ENCODE peak calls at places on chromosomes 16 and 17, in four cellular contexts. W, C, Q and R are unnamed samples.

GRCh38 chr17:50203086-50203485 is 1.7 kb upstream of the COL1A1 start:
- DNase-seq in W (no peak), C (no peak), Q (no peak), R (no peak)

GRCh38 chr17:4206945-4207344 is 56.8 kb downstream of the ANKFY1 start:
- DNase-seq in W (no peak), C (no peak), Q (no peak), R (no peak)

GRCh38 chr16:85912271-85912974 is 13.5 kb downstream of the IRF8 start:
- DNase-seq in W (peak; percentile 43), C (no peak), Q (no peak), R (no peak)

GRCh38 chr17:82252511-82253178 is 20.9 kb downstream of the CSNK1D start:
- DNase-seq in W (no peak), C (no peak), Q (no peak), R (no peak)

GRCh38 chr17:35743911-35744328 is 9.1 kb downstream of the GAS2L2 start:
- DNase-seq in W (no peak), C (no peak), Q (peak; percentile 26), R (peak; percentile 16)

GRCh38 chr16:69861276-69862030 is 89.7 kb upstream of the CLEC18A start:
- DNase-seq in W (peak; percentile 60), C (peak; percentile 35), Q (no peak), R (peak; percentile 81)

GRCh38 chr16:50742521-50743150 is 750 bp downstream of the CYLD start:
- DNase-seq in W (peak; percentile 46), C (no peak), Q (no peak), R (peak; percentile 24)

GRCh38 chr17:17580662-17581470 is 10.6 kb downstream of the PEMT start:
- DNase-seq in W (no peak), C (no peak), Q (no peak), R (no peak)

GRCh38 chr17:36498560-36499300 is 12.2 kb downstream of the ZNHIT3 start:
- DNase-seq in W (no peak), C (no peak), Q (no peak), R (no peak)

GRCh38 chr16:16096161-16096857 is 127.0 kb downstream of the ABCC6 start:
- DNase-seq in W (peak; percentile 39), C (no peak), Q (no peak), R (peak; percentile 85)

GRCh38 chr17:27216836-27217235 is 77.1 kb upstream of the WSB1 start:
- DNase-seq in W (no peak), C (no peak), Q (no peak), R (no peak)

GRCh38 chr17:27222515-27222914 is 71.4 kb upstream of the WSB1 start:
- DNase-seq in W (no peak), C (no peak), Q (no peak), R (no peak)

GRCh38 chr17:27218041-27218440 is 75.9 kb upstream of the WSB1 start:
- DNase-seq in W (no peak), C (no peak), Q (no peak), R (no peak)

GRCh38 chr17:27217631-27218030 is 76.3 kb upstream of the WSB1 start:
- DNase-seq in W (no peak), C (no peak), Q (no peak), R (no peak)

DNA sequence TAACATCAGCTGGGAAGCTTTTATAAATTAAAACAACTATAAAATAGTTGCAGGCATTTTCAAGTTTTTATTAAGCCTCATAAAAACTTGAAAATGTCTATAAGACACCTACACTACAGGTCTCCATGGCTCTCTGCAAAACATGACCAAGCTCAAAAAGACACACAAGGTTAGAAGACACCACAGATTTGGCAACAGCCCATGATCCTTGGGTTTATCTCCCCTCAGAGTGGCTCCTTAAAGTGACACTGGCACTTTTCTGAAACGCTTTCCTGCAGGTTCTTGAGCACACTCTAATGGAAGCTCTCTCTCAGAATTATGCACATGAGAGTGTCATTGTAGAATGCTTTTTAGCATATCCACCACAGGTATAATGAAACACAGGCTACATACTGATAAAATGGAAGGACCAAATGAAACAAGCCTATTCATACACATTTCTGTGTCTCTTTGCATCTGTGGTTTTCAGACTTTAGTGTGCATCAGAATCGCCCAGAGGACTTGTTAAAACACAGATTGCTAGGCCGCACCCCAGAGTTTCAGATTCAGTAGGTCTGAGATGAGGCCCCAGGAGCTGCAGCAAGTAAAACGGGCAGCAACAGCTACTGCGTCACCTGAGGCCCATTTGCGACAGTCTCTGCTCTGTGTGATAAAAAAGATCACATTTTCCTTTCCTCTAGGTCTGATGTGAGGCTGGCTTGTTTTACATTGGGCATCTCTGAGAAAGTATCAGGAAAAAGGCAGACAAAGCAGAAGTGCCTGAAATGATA is 75.0 kb upstream of the WSB1 start:
- DNase-seq in W (peak; percentile 38), C (no peak), Q (no peak), R (no peak)
- H3K4me3 ChIP-seq in W (no peak overlapping the region), C (no peak overlapping the region), Q (no peak overlapping the region), R (no peak overlapping the region)

GRCh38 chr17:77386502-77387192 is 245.9 kb downstream of the SEC14L1 start:
- DNase-seq in W (no peak), C (no peak), Q (no peak), R (no peak)
- H3K4me3 ChIP-seq in W (no peak overlapping the region), C (no peak overlapping the region), Q (no peak overlapping the region), R (no peak overlapping the region)

DNA sequence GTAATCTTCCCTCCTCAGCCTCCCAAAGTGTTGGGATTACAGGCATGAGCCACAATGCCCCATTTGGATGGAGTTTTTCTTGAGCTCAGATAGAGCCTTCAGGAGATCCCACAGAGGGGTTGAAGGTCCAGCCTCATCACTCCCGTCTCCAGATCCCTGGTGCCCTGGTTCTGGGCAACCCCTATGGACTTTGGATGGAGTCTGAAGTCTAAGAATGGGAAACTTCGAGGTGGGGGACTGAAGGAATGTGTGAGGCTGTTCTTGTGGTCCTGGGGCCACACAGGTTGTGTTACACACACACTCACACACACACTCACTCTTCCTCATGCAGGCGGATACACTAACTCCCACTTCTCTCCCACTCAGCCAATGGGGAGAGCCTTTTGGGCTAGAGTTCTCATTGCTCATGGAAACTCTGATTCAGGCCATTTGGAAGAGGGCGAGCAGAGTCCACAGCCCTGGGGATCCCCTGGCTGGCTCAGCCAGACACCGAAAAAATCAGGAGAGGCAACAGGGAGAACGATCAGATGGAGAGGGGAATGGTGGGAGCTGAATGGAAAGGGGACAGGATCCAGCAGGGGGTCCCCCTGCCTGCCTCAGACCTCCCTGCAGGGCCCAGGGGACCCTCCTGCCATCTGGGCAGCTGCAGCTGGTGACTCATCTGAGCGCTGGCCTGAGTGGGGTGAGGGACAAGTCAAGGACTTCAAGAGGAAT is 9.0 kb downstream of the IGFBP4 start:
- DNase-seq in W (no peak), C (no peak), Q (no peak), R (no peak)
- H3K4me3 ChIP-seq in W (no peak overlapping the region), C (no peak overlapping the region), Q (no peak overlapping the region), R (no peak overlapping the region)

GRCh38 chr17:74754832-74755231 is 6.4 kb downstream of the NHERF1 start:
- DNase-seq in W (no peak), C (no peak), Q (no peak), R (no peak)

GRCh38 chr17:74757502-74757901 is 9.1 kb downstream of the NHERF1 start:
- DNase-seq in W (peak; percentile 41), C (peak; percentile 73), Q (peak; percentile 56), R (peak; percentile 82)

GRCh38 chr17:74752822-74753401 is 4.5 kb downstream of the NHERF1 start:
- DNase-seq in W (peak; percentile 37), C (no peak), Q (no peak), R (no peak)

GRCh38 chr17:74756891-74757290 is 8.5 kb downstream of the NHERF1 start:
- DNase-seq in W (no peak), C (peak; percentile 52), Q (no peak), R (no peak)

GRCh38 chr17:74755533-74755932 is 7.1 kb downstream of the NHERF1 start:
- DNase-seq in W (no peak), C (no peak), Q (no peak), R (no peak)
- H3K4me3 ChIP-seq in W (no peak overlapping the region), C (no peak overlapping the region), Q (no peak overlapping the region), R (no peak overlapping the region)

GRCh38 chr17:8176197-8176940 is at the start of gene TMEM107:
- DNase-seq in W (peak; percentile 93), C (peak; percentile 90), Q (peak; percentile 90), R (peak; percentile 90)

GRCh38 chr17:8173871-8174322 is 2.3 kb downstream of the TMEM107 start:
- DNase-seq in W (peak; percentile 17), C (no peak), Q (no peak), R (no peak)

GRCh38 chr17:8176998-8177731 is 985 bp upstream of the TMEM107 start:
- DNase-seq in W (no peak), C (no peak), Q (no peak), R (no peak)

GRCh38 chr17:8175795-8176196 is 384 bp downstream of the TMEM107 start:
- DNase-seq in W (peak; percentile 41), C (no peak), Q (no peak), R (no peak)

DNA sequence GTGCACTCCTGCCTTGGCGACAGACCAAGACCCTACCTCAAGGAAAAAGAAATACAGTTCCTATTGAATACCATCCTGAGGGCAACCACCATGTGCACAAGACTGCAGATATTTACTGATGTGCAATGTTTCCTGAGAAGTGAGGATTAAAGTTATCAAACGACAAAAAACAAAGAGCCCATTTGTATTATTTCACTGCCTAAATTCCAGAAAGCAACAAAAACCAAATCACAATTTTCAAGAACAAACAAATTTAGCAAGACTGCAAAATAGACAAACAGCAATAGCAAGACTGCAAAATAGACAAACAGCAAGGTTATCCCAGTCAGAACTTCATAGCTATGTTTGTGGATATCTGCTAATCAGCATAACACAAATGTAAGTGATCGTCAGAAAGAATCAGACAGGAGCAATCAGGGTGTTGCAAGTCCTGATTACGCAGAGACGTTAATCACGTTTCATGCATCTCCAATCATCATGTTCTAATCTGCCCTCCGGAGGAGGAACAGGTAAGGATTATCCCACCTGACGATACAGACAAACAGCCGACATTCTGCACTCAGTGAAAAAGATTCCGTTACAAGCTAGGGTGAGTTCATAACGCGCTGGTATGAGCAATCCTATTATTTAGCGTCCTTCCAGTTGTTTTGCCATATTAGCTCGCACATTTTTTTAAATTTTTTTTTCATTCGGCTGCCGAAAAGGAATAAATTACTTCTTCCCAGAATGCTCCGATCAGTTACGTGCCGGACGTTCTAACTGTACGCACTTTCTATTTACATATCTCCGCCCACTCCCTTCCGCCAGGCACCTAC is 2.9 kb downstream of the TMEM107 start:
- DNase-seq in W (peak; percentile 84), C (peak; percentile 83), Q (peak; percentile 79), R (peak; percentile 83)
- H3K4me3 ChIP-seq in W (peak overlapping the region; percentile 36), C (peak overlapping the region; percentile 46), Q (peak overlapping the region; percentile 63), R (peak overlapping the region; percentile 8)